ENCODE peak calls at places on chromosomes 5 and 9, in seven cellular contexts. C is cardiac muscle cell, Q is astrocyte of the spinal cord, J is ascending aorta, Y is adrenal gland, P is heart right ventricle, S is BJ. K is an unnamed sample.

GRCh38 chr9:77957652-77958051 is 74.0 kb downstream of the GNAQ start:
- DNase-seq in C (no peak), Q (no peak), J (no peak), Y (no peak), P (no peak), S (no peak), K (no peak)

GRCh38 chr5:145531038-145531734 is 304.0 kb downstream of the PRELID2 start:
- DNase-seq in C (no peak), Q (peak; percentile 82), J (no peak), Y (peak; percentile 61), P (no peak), S (no peak), K (peak; percentile 77)

GRCh38 chr9:38227656-38228055 is 158.6 kb upstream of the SHB start:
- DNase-seq in C (no peak), Q (peak; percentile 10), J (no peak), Y (no peak), P (no peak), S (no peak), K (no peak)

GRCh38 chr9:111582888-111583287 is 16.6 kb downstream of the PTGR1 start:
- DNase-seq in C (no peak), Q (peak; percentile 49), J (no peak), Y (peak; percentile 93), P (no peak), S (no peak), K (no peak)

GRCh38 chr9:2597483-2597882 is 24.1 kb upstream of the VLDLR start:
- DNase-seq in C (no peak), Q (no peak), J (no peak), Y (no peak), P (no peak), S (no peak), K (no peak)

GRCh38 chr9:33445389-33445881 is 2.0 kb downstream of the AQP3 start:
- DNase-seq in C (no peak), Q (no peak), J (no peak), Y (no peak), P (no peak), S (no peak), K (no peak)

GRCh38 chr5:180689071-180689694 is 39.8 kb upstream of the FLT4 start:
- DNase-seq in C (no peak), Q (no peak), J (no peak), Y (no peak), P (no peak), S (no peak), K (no peak)

GRCh38 chr5:157999696-158000095 is 140.8 kb upstream of the CLINT1 start:
- DNase-seq in C (no peak), Q (no peak), J (no peak), Y (no peak), P (no peak), S (no peak), K (no peak)

GRCh38 chr5:173395257-173395932 is 67.2 kb upstream of the STC2 start:
- DNase-seq in C (peak; percentile 7), Q (peak; percentile 55), J (no peak), Y (peak; percentile 7), P (no peak), S (no peak), K (no peak)

GRCh38 chr5:63008195-63008594 is 429.6 kb downstream of the LRRC70 start:
- DNase-seq in C (no peak), Q (no peak), J (no peak), Y (no peak), P (no peak), S (no peak), K (no peak)

GRCh38 chr9:124868511-124869465 is 6.9 kb downstream of the ARPC5L start:
- DNase-seq in C (peak; percentile 90), Q (peak; percentile 81), J (peak; percentile 92), Y (peak; percentile 89), P (peak; percentile 85), S (no peak), K (no peak)

GRCh38 chr9:116572095-116572748 is 114.9 kb upstream of the TRIM32 start:
- DNase-seq in C (peak; percentile 94), Q (peak; percentile 76), J (peak; percentile 87), Y (peak; percentile 92), P (peak; percentile 89), S (no peak), K (no peak)

GRCh38 chr5:131363811-131364506 is 100.1 kb downstream of the CDC42SE2 start:
- DNase-seq in C (no peak), Q (no peak), J (no peak), Y (no peak), P (no peak), S (no peak), K (no peak)

GRCh38 chr5:140647042-140647341 is 438 bp downstream of the NDUFA2 start:
- DNase-seq in C (no peak), Q (no peak), J (peak; percentile 61), Y (no peak), P (no peak), S (no peak), K (no peak)

GRCh38 chr5:35956429-35956828 is 18.0 kb upstream of the CAPSL start:
- DNase-seq in C (no peak), Q (no peak), J (no peak), Y (no peak), P (no peak), S (no peak), K (no peak)

GRCh38 chr5:22631683-22632082 is 221.5 kb downstream of the CDH12 start:
- DNase-seq in C (no peak), Q (no peak), J (no peak), Y (no peak), P (no peak), S (no peak), K (no peak)
- H3K4me3 ChIP-seq in C (no peak overlapping the region), Q (no peak overlapping the region), J (no peak overlapping the region), Y (no peak overlapping the region), P (no peak overlapping the region), S (no peak overlapping the region), K (no peak overlapping the region)

GRCh38 chr5:142446131-142446959 is 121.5 kb upstream of the SPRY4 start:
- DNase-seq in C (no peak), Q (peak; percentile 55), J (no peak), Y (peak; percentile 59), P (peak; percentile 19), S (peak; percentile 31), K (no peak)
- H3K4me3 ChIP-seq in C (no peak overlapping the region), Q (no peak overlapping the region), J (no peak overlapping the region), Y (no peak overlapping the region), P (no peak overlapping the region), S (no peak overlapping the region), K (no peak overlapping the region)

GRCh38 chr9:123713282-123713681 is 216.6 kb downstream of the DENND1A start:
- DNase-seq in C (no peak), Q (no peak), J (no peak), Y (no peak), P (no peak), S (no peak), K (no peak)

GRCh38 chr9:123712399-123712798 is 217.5 kb downstream of the DENND1A start:
- DNase-seq in C (no peak), Q (no peak), J (no peak), Y (no peak), P (no peak), S (no peak), K (no peak)

GRCh38 chr9:123716339-123716738 is 213.6 kb downstream of the DENND1A start:
- DNase-seq in C (no peak), Q (no peak), J (no peak), Y (no peak), P (no peak), S (no peak), K (peak; percentile 28)

GRCh38 chr9:123717581-123717980 is 212.3 kb downstream of the DENND1A start:
- DNase-seq in C (no peak), Q (no peak), J (no peak), Y (no peak), P (no peak), S (no peak), K (no peak)

DNA sequence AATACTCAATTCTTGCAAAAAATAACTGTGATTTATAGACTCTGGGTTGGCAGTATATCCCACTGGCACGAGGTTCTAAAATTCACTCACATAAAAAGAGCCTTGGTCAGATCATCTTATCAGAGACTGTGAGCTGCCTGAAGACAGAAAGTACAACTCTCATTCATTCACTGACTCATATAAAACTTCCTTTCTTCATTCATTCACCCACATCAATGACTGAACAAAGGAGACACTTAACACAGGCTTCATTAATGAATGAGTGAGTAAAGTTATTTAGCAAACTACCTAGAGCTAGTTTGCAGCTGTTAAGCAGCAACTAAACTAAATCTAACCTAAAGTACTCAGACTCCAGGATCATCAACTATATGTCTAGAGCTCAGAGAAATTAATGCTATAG is 214.7 kb downstream of the DENND1A start:
- DNase-seq in C (no peak), Q (no peak), J (no peak), Y (no peak), P (no peak), S (no peak), K (no peak)
- H3K4me3 ChIP-seq in C (no peak overlapping the region), Q (no peak overlapping the region), J (no peak overlapping the region), Y (no peak overlapping the region), P (no peak overlapping the region), S (no peak overlapping the region), K (no peak overlapping the region)

GRCh38 chr5:171445910-171446516 is 26.6 kb downstream of the FGF18 start:
- DNase-seq in C (no peak), Q (peak; percentile 72), J (peak; percentile 81), Y (no peak), P (peak; percentile 79), S (no peak), K (no peak)
- H3K4me3 ChIP-seq in C (no peak overlapping the region), Q (no peak overlapping the region), J (no peak overlapping the region), Y (no peak overlapping the region), P (no peak overlapping the region), S (no peak overlapping the region), K (no peak overlapping the region)

GRCh38 chr5:169978744-169979143 is 1.6 kb downstream of the INSYN2B start:
- DNase-seq in C (no peak), Q (peak; percentile 22), J (no peak), Y (no peak), P (no peak), S (no peak), K (no peak)
- H3K4me3 ChIP-seq in C (no peak overlapping the region), Q (peak overlapping the region; percentile 78), J (no peak overlapping the region), Y (no peak overlapping the region), P (no peak overlapping the region), S (no peak overlapping the region), K (peak overlapping the region; percentile 20)

GRCh38 chr5:56147106-56147505 is 86.0 kb downstream of the ANKRD55 start:
- DNase-seq in C (no peak), Q (no peak), J (no peak), Y (no peak), P (no peak), S (no peak), K (no peak)
- H3K4me3 ChIP-seq in C (no peak overlapping the region), Q (no peak overlapping the region), J (no peak overlapping the region), Y (no peak overlapping the region), P (no peak overlapping the region), S (no peak overlapping the region), K (no peak overlapping the region)

DNA sequence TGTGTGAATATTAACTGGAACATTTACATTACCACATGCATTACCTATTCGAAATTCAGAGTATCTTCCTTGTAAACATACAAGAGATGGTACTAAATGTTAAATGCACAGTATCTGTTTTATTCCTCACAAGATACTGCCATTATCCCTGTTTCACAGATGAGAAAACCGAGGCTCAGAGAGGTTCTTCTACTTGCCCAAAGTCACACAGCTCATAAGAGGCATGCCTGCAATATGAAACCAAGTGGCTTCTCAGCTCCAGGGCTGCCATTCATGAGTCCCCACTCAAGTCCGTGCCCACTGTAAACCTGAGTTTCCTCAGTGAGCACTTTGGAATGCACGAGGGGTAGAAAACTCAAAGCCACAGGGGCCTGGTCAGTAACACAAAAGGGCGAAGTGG is 55.0 kb upstream of the FABP6 start:
- DNase-seq in C (no peak), Q (no peak), J (no peak), Y (no peak), P (no peak), S (no peak), K (no peak)
- H3K4me3 ChIP-seq in C (no peak overlapping the region), Q (no peak overlapping the region), J (no peak overlapping the region), Y (no peak overlapping the region), P (no peak overlapping the region), S (no peak overlapping the region), K (no peak overlapping the region)